ENCODE peak calls at places on chromosomes 7 and 10, in ten cellular contexts. Y is stimulated activated CD8-positive, alpha-beta memory T cell treated with anti-CD3 and anti-CD28 coated beads, Interleukin-15, amount 100 ng/mL, for 24 hours; N is Jurkat, Clone E6-1; Z is ACHN; X is activated T-cell treated with anti-CD3 and anti-CD28 coated beads for 48 hours; W is fibroblast of the conjunctiva; J is NCI-H2081; G is A549; S is spleen; T is cardiac muscle cell. L is an unnamed sample.

GRCh38 chr10:113047605-113047962 is 97.5 kb downstream of the TCF7L2 start:
- DNase-seq in S (no peak), N (no peak), T (no peak), W (no peak), Y (no peak), J (no peak), X (no peak), G (no peak), Z (no peak), L (no peak)

GRCh38 chr10:96450514-96451207 is 63.1 kb downstream of the TLL2 start:
- DNase-seq in N (no peak), Y (no peak), X (no peak), W (no peak), J (no peak), S (no peak), T (peak; percentile 20), Z (no peak), G (no peak), L (no peak)

GRCh38 chr7:70307544-70308106 is 709.4 kb downstream of the AUTS2 start:
- DNase-seq in G (no peak), S (no peak), N (no peak), Y (no peak), Z (no peak), X (no peak), W (no peak), T (no peak), J (no peak), L (no peak)

GRCh38 chr10:14481752-14482151 is 151.0 kb upstream of the FRMD4A start:
- DNase-seq in N (no peak), S (no peak), J (no peak), G (no peak), X (no peak), W (no peak), Z (no peak), T (no peak), Y (no peak), L (no peak)

GRCh38 chr7:100407285-100408180 is 21.0 kb downstream of the ZCWPW1 start:
- DNase-seq in X (no peak), N (peak; percentile 59), Z (peak; percentile 87), T (peak; percentile 68), J (peak; percentile 71), W (peak; percentile 56), G (peak; percentile 72), S (no peak), Y (no peak), L (peak; percentile 21)

GRCh38 chr10:73586583-73586984 is 4.6 kb downstream of the USP54 start:
- DNase-seq in S (no peak), X (no peak), T (no peak), J (no peak), N (no peak), Z (no peak), W (peak; percentile 43), G (peak; percentile 50), Y (no peak), L (no peak)

GRCh38 chr10:116771101-116771705 is 28.8 kb upstream of the HSPA12A start:
- DNase-seq in S (no peak), G (peak; percentile 68), W (peak; percentile 49), Z (peak; percentile 71), T (no peak), Y (no peak), X (no peak), J (no peak), N (no peak), L (no peak)

GRCh38 chr10:33336606-33337334 is 2.3 kb upstream of the NRP1 start:
- DNase-seq in Y (no peak), J (no peak), T (peak; percentile 63), N (no peak), X (no peak), Z (no peak), G (peak; percentile 67), W (no peak), S (peak; percentile 80), L (no peak)

GRCh38 chr10:20596911-20597310 is 300.2 kb downstream of the NEBL start:
- DNase-seq in Y (no peak), J (no peak), N (no peak), G (no peak), S (no peak), X (no peak), Z (no peak), W (peak; percentile 5), T (peak; percentile 66), L (no peak)

GRCh38 chr10:58087896-58088295 is 179.8 kb downstream of the IPMK start:
- DNase-seq in T (no peak), Z (no peak), X (no peak), G (no peak), Y (no peak), J (no peak), S (no peak), N (no peak), W (no peak), L (no peak)

GRCh38 chr10:130200156-130201042 is 64.2 kb downstream of the GLRX3 start:
- DNase-seq in Z (no peak), T (no peak), J (no peak), S (peak; percentile 71), W (no peak), N (no peak), X (no peak), G (no peak), Y (no peak), L (no peak)

GRCh38 chr7:79610301-79610700 is 156.8 kb upstream of the MAGI2 start:
- DNase-seq in T (no peak), Y (no peak), G (no peak), X (no peak), Z (no peak), W (no peak), N (no peak), S (no peak), J (no peak), L (no peak)

GRCh38 chr10:63364918-63365317 is 100.9 kb downstream of the JMJD1C start:
- DNase-seq in T (no peak), Y (no peak), S (no peak), Z (no peak), W (no peak), N (no peak), G (no peak), X (no peak), J (no peak), L (no peak)

GRCh38 chr10:75743231-75743864 is 311.9 kb downstream of the LRMDA start:
- DNase-seq in G (no peak), J (no peak), Y (no peak), Z (no peak), X (no peak), W (no peak), T (no peak), S (no peak), N (no peak), L (no peak)

GRCh38 chr7:108045669-108046068 is 42.7 kb upstream of the LAMB1 start:
- DNase-seq in X (no peak), W (peak; percentile 49), N (no peak), T (no peak), G (no peak), Y (no peak), J (no peak), Z (no peak), S (no peak), L (no peak)

GRCh38 chr7:100413889-100414288 is 14.6 kb downstream of the ZCWPW1 start:
- DNase-seq in N (no peak), Y (no peak), X (no peak), S (no peak), W (no peak), Z (no peak), J (no peak), T (no peak), G (no peak), L (no peak)

GRCh38 chr7:128100225-128100948 is 69.2 kb upstream of the LRRC4 start:
- DNase-seq in T (no peak), N (no peak), Z (no peak), S (no peak), Y (no peak), G (no peak), W (no peak), X (no peak), J (no peak), L (no peak)

GRCh38 chr10:103854265-103854686 is 1.1 kb downstream of the SH3PXD2A start:
- DNase-seq in J (no peak), X (no peak), N (no peak), Y (no peak), G (peak; percentile 29), S (no peak), Z (no peak), W (no peak), T (peak; percentile 77), L (no peak)

GRCh38 chr7:12646139-12646538 is 41.3 kb upstream of the ARL4A start:
- DNase-seq in X (no peak), S (no peak), Y (no peak), N (no peak), T (no peak), Z (no peak), G (no peak), W (no peak), J (no peak), L (no peak)

GRCh38 chr7:145698526-145699262 is 417.9 kb upstream of the CNTNAP2 start:
- DNase-seq in X (no peak), G (no peak), Z (no peak), S (no peak), Y (no peak), N (no peak), T (no peak), J (no peak), W (no peak), L (no peak)

GRCh38 chr7:106770191-106770590 is 94.9 kb upstream of the PIK3CG start:
- DNase-seq in J (no peak), N (no peak), Y (no peak), G (peak; percentile 69), W (peak; percentile 68), S (no peak), X (no peak), Z (peak; percentile 74), T (no peak), L (no peak)